ENCODE peak calls at places on chromosomes 12 and 14, in ten cellular contexts. B is CD4-positive, alpha-beta memory T cell; M is upper lobe of right lung; Q is cardiac muscle cell; S is stomach; V is PC-9; N is sigmoid colon; E is IMR-90; Z is ovary; I is AG04450. P is an unnamed sample.

GRCh38 chr14:94536836-94537235 is 24.4 kb upstream of the SERPINA4 start:
- DNase-seq in B (no peak), M (no peak), Q (no peak), S (no peak), V (no peak), N (no peak), E (no peak), Z (no peak), I (no peak), P (peak)

GRCh38 chr12:111448266-111448830 is 42.6 kb downstream of the SH2B3 start:
- DNase-seq in B (no peak), M (no peak), Q (no peak), S (peak), V (no peak), N (peak), E (no peak), Z (no peak), I (no peak), P (no peak)

GRCh38 chr14:70188608-70189540 is at the start of gene SLC8A3:
- DNase-seq in B (no peak), M (peak), Q (peak), S (peak), V (no peak), N (no peak), E (peak), Z (no peak), I (no peak), P (no peak)

GRCh38 chr12:116979109-116979508 is 68.4 kb downstream of the FBXW8 start:
- DNase-seq in B (no peak), M (no peak), Q (no peak), S (no peak), V (no peak), N (no peak), E (no peak), Z (no peak), I (no peak), P (peak)

GRCh38 chr12:57236925-57237652 is 7.6 kb downstream of the SHMT2 start:
- DNase-seq in B (no peak), M (no peak), Q (no peak), S (no peak), V (no peak), N (peak), E (no peak), Z (no peak), I (no peak), P (no peak)

GRCh38 chr12:10194160-10194559 is 15.3 kb downstream of the TMEM52B start:
- DNase-seq in B (no peak), M (no peak), Q (no peak), S (no peak), V (no peak), N (no peak), E (peak), Z (no peak), I (no peak), P (no peak)

GRCh38 chr14:103091883-103092222 is 2.7 kb upstream of the EXOC3L4 start:
- DNase-seq in B (no peak), M (no peak), Q (no peak), S (no peak), V (no peak), N (no peak), E (no peak), Z (no peak), I (no peak), P (no peak)

GRCh38 chr14:30242742-30243141 is 315.1 kb upstream of the PRKD1 start:
- DNase-seq in B (no peak), M (no peak), Q (no peak), S (no peak), V (no peak), N (no peak), E (no peak), Z (no peak), I (no peak), P (no peak)

GRCh38 chr14:74401504-74402241 is 24.3 kb downstream of the SYNDIG1L start:
- DNase-seq in B (peak), M (no peak), Q (peak), S (peak), V (peak), N (no peak), E (no peak), Z (no peak), I (no peak), P (peak)

GRCh38 chr12:121427556-121428055 is 27.7 kb downstream of the RNF34 start:
- DNase-seq in B (no peak), M (no peak), Q (no peak), S (no peak), V (no peak), N (no peak), E (no peak), Z (no peak), I (no peak), P (no peak)

GRCh38 chr12:5456025-5456424 is 24.1 kb downstream of the NTF3 start:
- DNase-seq in B (no peak), M (no peak), Q (no peak), S (no peak), V (no peak), N (no peak), E (no peak), Z (no peak), I (no peak), P (no peak)

GRCh38 chr14:61026523-61026922 is 45.5 kb downstream of the SLC38A6 start:
- DNase-seq in B (no peak), M (peak), Q (no peak), S (no peak), V (no peak), N (no peak), E (no peak), Z (no peak), I (no peak), P (no peak)
- H3K27ac ChIP-seq in B (no peak), M (no peak), Q (no peak), S (no peak), V (no peak), N (no peak), E (peak), Z (no peak), I (no peak), P (no peak)

GRCh38 chr12:12736759-12737676 is 19.9 kb downstream of the CDKN1B start:
- DNase-seq in B (peak), M (no peak), Q (peak), S (no peak), V (no peak), N (no peak), E (peak), Z (no peak), I (no peak), P (peak)
- H3K27ac ChIP-seq in B (peak), M (no peak), Q (peak), S (peak), V (no peak), N (peak), E (peak), Z (peak), I (peak), P (peak)

GRCh38 chr12:49806321-49806813 is 21.8 kb downstream of the NCKAP5L start:
- DNase-seq in B (no peak), M (no peak), Q (no peak), S (no peak), V (no peak), N (no peak), E (no peak), Z (no peak), I (no peak), P (no peak)
- H3K27ac ChIP-seq in B (no peak), M (no peak), Q (peak), S (no peak), V (no peak), N (no peak), E (no peak), Z (no peak), I (no peak), P (no peak)

DNA sequence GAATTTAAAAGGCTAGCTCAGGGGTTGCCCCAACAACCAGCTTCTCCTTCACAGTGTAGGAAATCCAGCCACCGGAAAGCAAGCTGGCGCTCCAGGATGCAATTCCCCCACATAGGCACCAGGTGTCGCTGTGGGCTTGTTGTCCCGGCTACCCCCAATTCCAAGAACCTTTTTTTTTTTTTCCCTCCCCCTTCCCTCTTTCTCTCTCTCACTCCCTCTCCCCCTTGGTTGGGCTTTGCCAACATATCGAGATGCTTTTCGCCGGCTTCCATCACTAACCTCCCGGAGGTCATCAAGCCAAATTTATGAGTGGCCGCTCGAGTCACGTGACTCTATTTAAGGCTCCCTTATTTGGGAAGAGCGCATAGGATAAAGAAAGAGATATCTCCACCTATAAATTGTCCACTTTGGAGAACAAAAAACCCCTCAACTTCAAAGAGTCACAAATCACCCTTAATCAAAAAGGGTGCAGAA is at the start of gene HOXC5:
- DNase-seq in B (peak), M (peak), Q (peak), S (peak), V (peak), N (peak), E (peak), Z (peak), I (no peak), P (peak)
- H3K27ac ChIP-seq in B (no peak), M (no peak), Q (no peak), S (peak), V (no peak), N (peak), E (no peak), Z (peak), I (no peak), P (no peak)

GRCh38 chr12:54935235-54935951 is 49.2 kb downstream of the TESPA1 start:
- DNase-seq in B (peak), M (no peak), Q (no peak), S (no peak), V (peak), N (no peak), E (peak), Z (no peak), I (peak), P (peak)

GRCh38 chr12:54936736-54937135 is 47.8 kb downstream of the TESPA1 start:
- DNase-seq in B (no peak), M (no peak), Q (no peak), S (no peak), V (no peak), N (no peak), E (no peak), Z (no peak), I (no peak), P (no peak)

GRCh38 chr12:54937929-54938328 is 46.6 kb downstream of the TESPA1 start:
- DNase-seq in B (no peak), M (no peak), Q (no peak), S (no peak), V (no peak), N (no peak), E (no peak), Z (no peak), I (no peak), P (no peak)

GRCh38 chr12:54934419-54934818 is 50.1 kb downstream of the TESPA1 start:
- DNase-seq in B (no peak), M (no peak), Q (no peak), S (no peak), V (no peak), N (no peak), E (no peak), Z (no peak), I (no peak), P (no peak)

GRCh38 chr12:54937376-54937775 is 47.2 kb downstream of the TESPA1 start:
- DNase-seq in B (no peak), M (no peak), Q (no peak), S (no peak), V (no peak), N (no peak), E (no peak), Z (no peak), I (no peak), P (no peak)
- H3K27ac ChIP-seq in B (no peak), M (no peak), Q (no peak), S (no peak), V (no peak), N (no peak), E (no peak), Z (no peak), I (no peak), P (no peak)

DNA sequence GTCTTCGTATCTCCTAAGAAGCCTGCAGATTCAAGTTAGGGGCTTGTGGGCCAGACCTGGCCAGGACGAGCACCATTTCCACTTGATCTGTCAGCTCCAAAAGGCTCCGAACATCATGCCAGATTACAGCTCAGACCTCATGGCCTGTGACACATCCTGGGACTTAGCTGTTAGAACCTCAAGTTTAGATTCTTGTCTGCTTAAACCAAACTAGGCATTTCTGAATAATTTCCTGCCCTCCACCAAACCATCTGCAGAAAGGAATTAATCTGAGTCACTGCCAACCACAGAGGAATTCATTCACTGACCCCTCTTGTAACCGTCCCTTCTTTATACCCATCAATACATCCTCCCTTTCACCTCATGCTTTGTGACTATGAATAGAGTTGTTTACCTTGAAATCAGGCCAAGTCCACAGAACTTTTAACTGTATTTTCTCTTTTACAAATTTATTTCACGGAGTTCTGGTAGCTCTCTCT is 120.3 kb downstream of the FBXL14 start:
- DNase-seq in B (no peak), M (no peak), Q (peak), S (no peak), V (peak), N (no peak), E (peak), Z (no peak), I (peak), P (no peak)
- H3K27ac ChIP-seq in B (no peak), M (no peak), Q (peak), S (peak), V (peak), N (peak), E (peak), Z (no peak), I (peak), P (no peak)

DNA sequence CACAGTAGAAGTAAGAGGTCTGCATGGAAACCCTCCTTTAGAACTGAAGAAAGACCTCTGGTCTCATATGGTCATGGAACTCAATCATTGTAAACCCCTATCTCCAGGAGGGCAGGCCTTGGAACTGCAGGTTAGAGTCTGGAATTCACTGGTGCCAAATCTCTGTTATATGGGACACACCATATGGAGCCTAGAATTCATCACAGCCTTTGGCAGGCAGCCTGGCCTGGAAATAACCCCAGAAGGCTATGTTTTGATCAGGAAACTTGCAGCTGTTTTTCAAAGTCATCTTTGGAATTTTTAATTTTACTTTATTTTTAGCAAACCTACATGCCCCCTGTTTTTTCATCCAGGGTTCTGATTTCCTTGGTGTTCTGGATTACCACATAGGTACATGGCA is 339.3 kb upstream of the TBX3 start:
- DNase-seq in B (no peak), M (no peak), Q (no peak), S (no peak), V (no peak), N (no peak), E (peak), Z (peak), I (peak), P (no peak)
- H3K27ac ChIP-seq in B (no peak), M (no peak), Q (no peak), S (no peak), V (no peak), N (no peak), E (no peak), Z (no peak), I (peak), P (no peak)

DNA sequence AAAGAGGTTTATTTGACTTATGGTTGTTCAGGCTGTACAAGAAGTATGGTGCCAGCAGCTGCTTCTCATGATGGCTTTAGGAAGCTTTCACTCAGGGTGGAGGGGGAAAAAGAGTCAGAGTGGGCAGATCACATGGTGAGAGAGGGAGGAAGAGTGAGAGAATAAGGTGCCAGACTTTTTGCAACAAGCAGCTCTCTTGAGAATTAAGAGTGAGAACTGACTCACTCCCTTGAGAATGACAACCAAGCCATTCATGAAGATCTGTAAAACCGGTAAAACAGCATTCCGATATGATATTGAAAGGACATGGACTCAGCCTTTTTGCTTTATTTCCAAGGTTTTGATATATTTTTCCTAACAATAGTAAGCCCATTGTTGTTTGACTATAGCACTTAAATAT is 501.2 kb downstream of the GALC start:
- DNase-seq in B (no peak), M (no peak), Q (no peak), S (no peak), V (peak), N (no peak), E (no peak), Z (no peak), I (no peak), P (no peak)
- H3K27ac ChIP-seq in B (no peak), M (no peak), Q (no peak), S (no peak), V (no peak), N (no peak), E (no peak), Z (no peak), I (no peak), P (no peak)